ENCODE peak calls at places on chromosomes 5 and 9, in seven cellular contexts. One of them, this sample, is unnamed.

GRCh38 chr5:1636981-1637638 is 113.3 kb upstream of the LPCAT1 start:
- DNase-seq in esophagus muscularis mucosa: no peak
- DNase-seq in EH: no peak
- DNase-seq in activated CD4-positive, alpha-beta T cell treated with anti-CD3 and anti-CD28 coated beads, Interleukin-2, amount 50 U/mL, for 1 hour: no peak
- DNase-seq in globus pallidus: no peak
- DNase-seq in memory B cell: no peak
- DNase-seq in sciatic nerve: no peak
- DNase-seq in this sample: no peak

GRCh38 chr5:133739381-133739780 is 127.0 kb upstream of the FSTL4 start:
- DNase-seq in esophagus muscularis mucosa: peak
- DNase-seq in EH: no peak
- DNase-seq in activated CD4-positive, alpha-beta T cell treated with anti-CD3 and anti-CD28 coated beads, Interleukin-2, amount 50 U/mL, for 1 hour: no peak
- DNase-seq in globus pallidus: no peak
- DNase-seq in memory B cell: no peak
- DNase-seq in sciatic nerve: no peak
- DNase-seq in this sample: no peak

GRCh38 chr5:133341296-133341695 is 271.0 kb downstream of the FSTL4 start:
- DNase-seq in esophagus muscularis mucosa: no peak
- DNase-seq in EH: no peak
- DNase-seq in activated CD4-positive, alpha-beta T cell treated with anti-CD3 and anti-CD28 coated beads, Interleukin-2, amount 50 U/mL, for 1 hour: no peak
- DNase-seq in globus pallidus: no peak
- DNase-seq in memory B cell: no peak
- DNase-seq in sciatic nerve: no peak
- DNase-seq in this sample: no peak

GRCh38 chr5:160198886-160199409 is 30.4 kb upstream of the FABP6 start:
- DNase-seq in esophagus muscularis mucosa: no peak
- DNase-seq in EH: no peak
- DNase-seq in activated CD4-positive, alpha-beta T cell treated with anti-CD3 and anti-CD28 coated beads, Interleukin-2, amount 50 U/mL, for 1 hour: no peak
- DNase-seq in globus pallidus: no peak
- DNase-seq in memory B cell: no peak
- DNase-seq in sciatic nerve: no peak
- DNase-seq in this sample: no peak

GRCh38 chr5:148897842-148898241 is 71.4 kb downstream of the ADRB2 start:
- DNase-seq in esophagus muscularis mucosa: peak
- DNase-seq in EH: peak
- DNase-seq in activated CD4-positive, alpha-beta T cell treated with anti-CD3 and anti-CD28 coated beads, Interleukin-2, amount 50 U/mL, for 1 hour: no peak
- DNase-seq in globus pallidus: no peak
- DNase-seq in memory B cell: no peak
- DNase-seq in sciatic nerve: no peak
- DNase-seq in this sample: no peak

GRCh38 chr5:171395042-171395441 is 7.4 kb downstream of the NPM1 start:
- DNase-seq in esophagus muscularis mucosa: no peak
- DNase-seq in EH: no peak
- DNase-seq in activated CD4-positive, alpha-beta T cell treated with anti-CD3 and anti-CD28 coated beads, Interleukin-2, amount 50 U/mL, for 1 hour: no peak
- DNase-seq in globus pallidus: no peak
- DNase-seq in memory B cell: no peak
- DNase-seq in sciatic nerve: no peak
- DNase-seq in this sample: no peak

GRCh38 chr5:102765350-102765749 is 10.2 kb downstream of the PAM start:
- DNase-seq in esophagus muscularis mucosa: no peak
- DNase-seq in EH: no peak
- DNase-seq in activated CD4-positive, alpha-beta T cell treated with anti-CD3 and anti-CD28 coated beads, Interleukin-2, amount 50 U/mL, for 1 hour: no peak
- DNase-seq in globus pallidus: no peak
- DNase-seq in memory B cell: no peak
- DNase-seq in sciatic nerve: no peak
- DNase-seq in this sample: no peak

GRCh38 chr5:59136575-59136974 is 553.7 kb downstream of the RAB3C start:
- DNase-seq in esophagus muscularis mucosa: no peak
- DNase-seq in EH: no peak
- DNase-seq in activated CD4-positive, alpha-beta T cell treated with anti-CD3 and anti-CD28 coated beads, Interleukin-2, amount 50 U/mL, for 1 hour: no peak
- DNase-seq in globus pallidus: no peak
- DNase-seq in memory B cell: no peak
- DNase-seq in sciatic nerve: no peak
- DNase-seq in this sample: no peak

GRCh38 chr9:130036099-130036498 is 6.9 kb downstream of the FNBP1 start:
- DNase-seq in esophagus muscularis mucosa: no peak
- DNase-seq in EH: peak
- DNase-seq in activated CD4-positive, alpha-beta T cell treated with anti-CD3 and anti-CD28 coated beads, Interleukin-2, amount 50 U/mL, for 1 hour: no peak
- DNase-seq in globus pallidus: no peak
- DNase-seq in memory B cell: no peak
- DNase-seq in sciatic nerve: no peak
- DNase-seq in this sample: no peak

GRCh38 chr5:178247481-178248456 is 15.2 kb upstream of the PHYKPL start:
- DNase-seq in esophagus muscularis mucosa: no peak
- DNase-seq in EH: no peak
- DNase-seq in activated CD4-positive, alpha-beta T cell treated with anti-CD3 and anti-CD28 coated beads, Interleukin-2, amount 50 U/mL, for 1 hour: no peak
- DNase-seq in globus pallidus: no peak
- DNase-seq in memory B cell: no peak
- DNase-seq in sciatic nerve: no peak
- DNase-seq in this sample: no peak

GRCh38 chr9:91746904-91747303 is 203.1 kb downstream of the ROR2 start:
- DNase-seq in esophagus muscularis mucosa: no peak
- DNase-seq in EH: no peak
- DNase-seq in activated CD4-positive, alpha-beta T cell treated with anti-CD3 and anti-CD28 coated beads, Interleukin-2, amount 50 U/mL, for 1 hour: no peak
- DNase-seq in globus pallidus: no peak
- DNase-seq in memory B cell: no peak
- DNase-seq in sciatic nerve: no peak
- DNase-seq in this sample: no peak